ENCODE peak calls at places on chromosomes 5 and 9, in ten cellular contexts. One of them, this sample, is unnamed.

GRCh38 chr9:34025062-34025461 is 23.6 kb downstream of the UBAP2 start:
- DNase-seq in transverse colon: no peak
- DNase-seq in IMR-90: peak
- DNase-seq in upper lobe of left lung: no peak
- DNase-seq in tibial nerve: no peak
- DNase-seq in uterus: no peak
- DNase-seq in stomach: no peak
- DNase-seq in H54: no peak
- DNase-seq in HCT116: no peak
- DNase-seq in ovary: no peak
- DNase-seq in this sample: no peak

GRCh38 chr9:129109504-129109903 is 1.1 kb downstream of the CRAT start:
- DNase-seq in tibial nerve: peak
- DNase-seq in stomach: no peak
- DNase-seq in uterus: peak
- DNase-seq in ovary: no peak
- DNase-seq in HCT116: no peak
- DNase-seq in IMR-90: no peak
- DNase-seq in upper lobe of left lung: no peak
- DNase-seq in transverse colon: peak
- DNase-seq in H54: no peak
- DNase-seq in this sample: peak

GRCh38 chr9:114718801-114719221 is 36.8 kb upstream of the TEX48 start:
- DNase-seq in upper lobe of left lung: no peak
- DNase-seq in transverse colon: peak
- DNase-seq in tibial nerve: no peak
- DNase-seq in ovary: no peak
- DNase-seq in stomach: peak
- DNase-seq in HCT116: peak
- DNase-seq in IMR-90: no peak
- DNase-seq in H54: peak
- DNase-seq in uterus: no peak
- DNase-seq in this sample: no peak

GRCh38 chr5:132428811-132429440 is 59.4 kb downstream of the SLC22A5 start:
- DNase-seq in H54: no peak
- DNase-seq in HCT116: no peak
- DNase-seq in ovary: no peak
- DNase-seq in IMR-90: peak
- DNase-seq in transverse colon: no peak
- DNase-seq in stomach: no peak
- DNase-seq in upper lobe of left lung: no peak
- DNase-seq in tibial nerve: no peak
- DNase-seq in uterus: no peak
- DNase-seq in this sample: no peak

GRCh38 chr5:178301641-178302040 is 69.0 kb upstream of the PHYKPL start:
- DNase-seq in tibial nerve: no peak
- DNase-seq in uterus: no peak
- DNase-seq in upper lobe of left lung: no peak
- DNase-seq in transverse colon: no peak
- DNase-seq in HCT116: no peak
- DNase-seq in IMR-90: no peak
- DNase-seq in stomach: no peak
- DNase-seq in H54: no peak
- DNase-seq in ovary: no peak
- DNase-seq in this sample: no peak

GRCh38 chr5:167104351-167104750 is 1187.1 kb upstream of the WWC1 start:
- DNase-seq in IMR-90: no peak
- DNase-seq in upper lobe of left lung: no peak
- DNase-seq in HCT116: no peak
- DNase-seq in stomach: no peak
- DNase-seq in ovary: no peak
- DNase-seq in tibial nerve: no peak
- DNase-seq in transverse colon: no peak
- DNase-seq in H54: no peak
- DNase-seq in uterus: no peak
- DNase-seq in this sample: no peak

GRCh38 chr9:69898714-69899209 is 78.1 kb downstream of the CFAP95 start:
- DNase-seq in ovary: no peak
- DNase-seq in stomach: no peak
- DNase-seq in IMR-90: peak
- DNase-seq in tibial nerve: no peak
- DNase-seq in uterus: no peak
- DNase-seq in HCT116: peak
- DNase-seq in upper lobe of left lung: no peak
- DNase-seq in transverse colon: no peak
- DNase-seq in H54: peak
- DNase-seq in this sample: no peak

GRCh38 chr9:103168254-103168653 is 173.1 kb downstream of the CYLC2 start:
- DNase-seq in HCT116: no peak
- DNase-seq in tibial nerve: no peak
- DNase-seq in IMR-90: no peak
- DNase-seq in transverse colon: no peak
- DNase-seq in stomach: no peak
- DNase-seq in uterus: no peak
- DNase-seq in H54: no peak
- DNase-seq in upper lobe of left lung: no peak
- DNase-seq in ovary: no peak
- DNase-seq in this sample: no peak

GRCh38 chr9:80467632-80468031 is 895.9 kb downstream of the TLE4 start:
- DNase-seq in tibial nerve: no peak
- DNase-seq in transverse colon: no peak
- DNase-seq in upper lobe of left lung: no peak
- DNase-seq in H54: no peak
- DNase-seq in stomach: no peak
- DNase-seq in ovary: no peak
- DNase-seq in uterus: no peak
- DNase-seq in HCT116: no peak
- DNase-seq in IMR-90: peak
- DNase-seq in this sample: no peak

GRCh38 chr5:41763096-41763495 is 107.1 kb downstream of the OXCT1 start:
- DNase-seq in upper lobe of left lung: no peak
- DNase-seq in tibial nerve: no peak
- DNase-seq in transverse colon: no peak
- DNase-seq in stomach: no peak
- DNase-seq in HCT116: no peak
- DNase-seq in uterus: no peak
- DNase-seq in H54: peak
- DNase-seq in ovary: no peak
- DNase-seq in IMR-90: peak
- DNase-seq in this sample: no peak

GRCh38 chr5:124745367-124746251 is 830 bp downstream of the ZNF608 start:
- DNase-seq in H54: no peak
- DNase-seq in tibial nerve: no peak
- DNase-seq in uterus: no peak
- DNase-seq in stomach: no peak
- DNase-seq in upper lobe of left lung: no peak
- DNase-seq in ovary: no peak
- DNase-seq in IMR-90: peak
- DNase-seq in HCT116: no peak
- DNase-seq in transverse colon: no peak
- DNase-seq in this sample: peak

GRCh38 chr5:73599378-73599777 is 26.6 kb upstream of the ARHGEF28 start:
- DNase-seq in transverse colon: no peak
- DNase-seq in HCT116: no peak
- DNase-seq in uterus: no peak
- DNase-seq in upper lobe of left lung: no peak
- DNase-seq in tibial nerve: no peak
- DNase-seq in H54: no peak
- DNase-seq in ovary: no peak
- DNase-seq in stomach: no peak
- DNase-seq in IMR-90: no peak
- DNase-seq in this sample: no peak

GRCh38 chr9:127612993-127613954 is 1.2 kb downstream of the STXBP1 start:
- DNase-seq in transverse colon: peak
- DNase-seq in uterus: peak
- DNase-seq in ovary: peak
- DNase-seq in tibial nerve: peak
- DNase-seq in IMR-90: peak
- DNase-seq in upper lobe of left lung: peak
- DNase-seq in stomach: peak
- DNase-seq in HCT116: no peak
- DNase-seq in H54: peak
- DNase-seq in this sample: peak
- TF ChIP-seq POLR2A in transverse colon: peak
- TF ChIP-seq POLR2A in uterus: peak
- TF ChIP-seq POLR2A in ovary: peak
- TF ChIP-seq POLR2A in tibial nerve: peak
- TF ChIP-seq POLR2A in IMR-90: peak
- TF ChIP-seq POLR2A in upper lobe of left lung: peak
- TF ChIP-seq POLR2A in stomach: no peak
- TF ChIP-seq POLR2A in HCT116: no peak
- TF ChIP-seq POLR2A in H54: peak
- TF ChIP-seq POLR2A in this sample: no peak

GRCh38 chr9:135500071-135500524 is 384 bp upstream of the MRPS2 start:
- DNase-seq in H54: peak
- DNase-seq in tibial nerve: peak
- DNase-seq in transverse colon: no peak
- DNase-seq in upper lobe of left lung: no peak
- DNase-seq in uterus: no peak
- DNase-seq in HCT116: no peak
- DNase-seq in ovary: no peak
- DNase-seq in IMR-90: peak
- DNase-seq in stomach: no peak
- DNase-seq in this sample: no peak

GRCh38 chr9:135501261-135502167 is 1.0 kb downstream of the MRPS2 start:
- DNase-seq in uterus: no peak
- DNase-seq in upper lobe of left lung: peak
- DNase-seq in stomach: peak
- DNase-seq in HCT116: no peak
- DNase-seq in ovary: no peak
- DNase-seq in tibial nerve: no peak
- DNase-seq in transverse colon: peak
- DNase-seq in IMR-90: no peak
- DNase-seq in H54: peak
- DNase-seq in this sample: no peak

GRCh38 chr9:135500525-135501260 is at the start of gene MRPS2:
- DNase-seq in tibial nerve: peak
- DNase-seq in transverse colon: peak
- DNase-seq in upper lobe of left lung: peak
- DNase-seq in uterus: peak
- DNase-seq in H54: peak
- DNase-seq in stomach: peak
- DNase-seq in HCT116: peak
- DNase-seq in IMR-90: peak
- DNase-seq in ovary: peak
- DNase-seq in this sample: peak

GRCh38 chr9:135498381-135499126 is 1.9 kb upstream of the MRPS2 start:
- DNase-seq in ovary: peak
- DNase-seq in H54: no peak
- DNase-seq in uterus: no peak
- DNase-seq in IMR-90: no peak
- DNase-seq in stomach: no peak
- DNase-seq in tibial nerve: no peak
- DNase-seq in upper lobe of left lung: no peak
- DNase-seq in HCT116: no peak
- DNase-seq in transverse colon: no peak
- DNase-seq in this sample: no peak

DNA sequence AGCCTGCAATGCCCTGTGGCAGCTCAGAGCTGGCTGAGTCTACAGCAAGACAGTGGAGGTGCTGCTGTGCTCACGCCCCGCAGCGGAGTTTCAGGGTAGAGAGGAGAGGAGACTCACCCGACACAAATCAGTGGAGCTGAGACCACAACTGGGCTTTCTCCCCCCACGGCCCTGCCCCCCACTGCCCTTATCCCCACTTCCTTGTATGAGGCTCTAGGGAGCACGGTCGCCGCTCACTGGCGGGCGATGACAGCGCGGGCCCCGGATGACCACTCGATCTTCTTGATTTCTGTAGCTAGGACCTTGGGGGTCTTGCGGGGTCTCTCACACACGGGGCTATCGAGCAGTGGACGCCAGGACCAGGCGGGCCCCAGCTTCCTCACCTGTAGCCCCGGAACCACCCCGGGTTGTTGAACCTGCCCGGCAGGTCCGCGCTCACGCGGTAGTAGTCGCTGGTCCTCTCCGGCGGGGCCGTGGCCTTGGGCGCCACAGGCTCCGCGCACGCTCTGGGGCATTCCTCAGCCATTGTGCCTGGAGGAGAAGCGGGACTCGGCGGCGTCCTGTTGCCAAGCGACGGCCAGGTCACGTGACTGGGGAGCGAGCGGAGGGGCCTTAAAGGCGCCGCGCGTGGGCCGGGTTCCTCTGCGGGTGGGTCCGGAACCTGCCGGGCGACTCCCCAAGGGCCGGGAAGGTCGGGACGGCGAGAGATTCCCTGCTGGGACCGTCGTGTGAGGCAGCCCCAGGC is 984 bp upstream of the MRPS2 start:
- DNase-seq in tibial nerve: peak
- DNase-seq in H54: peak
- DNase-seq in HCT116: peak
- DNase-seq in ovary: peak
- DNase-seq in upper lobe of left lung: peak
- DNase-seq in transverse colon: peak
- DNase-seq in IMR-90: peak
- DNase-seq in uterus: peak
- DNase-seq in stomach: peak
- DNase-seq in this sample: peak
- TF ChIP-seq POLR2A in tibial nerve: no peak
- TF ChIP-seq POLR2A in H54: peak
- TF ChIP-seq POLR2A in HCT116: no peak
- TF ChIP-seq POLR2A in ovary: no peak
- TF ChIP-seq POLR2A in upper lobe of left lung: peak
- TF ChIP-seq POLR2A in transverse colon: no peak
- TF ChIP-seq POLR2A in IMR-90: no peak
- TF ChIP-seq POLR2A in uterus: no peak
- TF ChIP-seq POLR2A in stomach: no peak
- TF ChIP-seq POLR2A in this sample: no peak

DNA sequence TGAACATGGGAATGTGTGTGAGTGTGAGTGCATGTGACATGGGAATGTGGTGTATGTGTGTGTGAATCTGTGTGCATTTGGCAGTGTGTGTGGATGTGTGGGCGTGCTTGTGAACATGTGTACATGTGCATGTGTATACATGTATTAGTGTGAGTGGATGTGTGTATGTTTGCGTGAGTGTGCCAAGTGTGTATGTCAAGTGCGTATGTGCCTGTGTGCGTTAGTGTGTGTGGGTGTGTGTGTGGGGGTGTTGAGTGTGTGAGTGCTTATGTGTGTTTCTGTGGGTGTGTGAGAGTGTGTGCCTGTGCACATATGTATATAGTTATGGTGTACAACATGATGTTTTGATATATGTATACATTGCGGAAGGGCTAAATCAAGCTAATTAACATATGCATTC is 244.3 kb downstream of the GADD45G start:
- DNase-seq in ovary: no peak
- DNase-seq in HCT116: no peak
- DNase-seq in tibial nerve: no peak
- DNase-seq in H54: no peak
- DNase-seq in upper lobe of left lung: no peak
- DNase-seq in uterus: no peak
- DNase-seq in stomach: no peak
- DNase-seq in transverse colon: no peak
- DNase-seq in IMR-90: no peak
- DNase-seq in this sample: no peak
- TF ChIP-seq POLR2A in ovary: no peak
- TF ChIP-seq POLR2A in HCT116: no peak
- TF ChIP-seq POLR2A in tibial nerve: no peak
- TF ChIP-seq POLR2A in H54: no peak
- TF ChIP-seq POLR2A in upper lobe of left lung: no peak
- TF ChIP-seq POLR2A in uterus: no peak
- TF ChIP-seq POLR2A in stomach: no peak
- TF ChIP-seq POLR2A in transverse colon: no peak
- TF ChIP-seq POLR2A in IMR-90: no peak
- TF ChIP-seq POLR2A in this sample: no peak

GRCh38 chr5:120841830-120842229 is 377.7 kb downstream of the PRR16 start:
- DNase-seq in upper lobe of left lung: no peak
- DNase-seq in HCT116: no peak
- DNase-seq in stomach: no peak
- DNase-seq in H54: no peak
- DNase-seq in transverse colon: no peak
- DNase-seq in tibial nerve: no peak
- DNase-seq in IMR-90: no peak
- DNase-seq in uterus: no peak
- DNase-seq in ovary: no peak
- DNase-seq in this sample: no peak
- TF ChIP-seq POLR2A in upper lobe of left lung: no peak
- TF ChIP-seq POLR2A in HCT116: no peak
- TF ChIP-seq POLR2A in stomach: no peak
- TF ChIP-seq POLR2A in H54: no peak
- TF ChIP-seq POLR2A in transverse colon: no peak
- TF ChIP-seq POLR2A in tibial nerve: no peak
- TF ChIP-seq POLR2A in IMR-90: no peak
- TF ChIP-seq POLR2A in uterus: no peak
- TF ChIP-seq POLR2A in ovary: no peak
- TF ChIP-seq POLR2A in this sample: no peak